ENCODE peak calls at places on chromosomes 5 and 9, in six cellular contexts. S, C, L, R, N and E are unnamed samples.

GRCh38 chr5:85017271-85017670 is 632.6 kb upstream of the EDIL3 start:
- DNase-seq in S (no peak), C (no peak), N (no peak), R (no peak), L (no peak), E (no peak)

GRCh38 chr9:36881316-36882116 is 152.6 kb downstream of the PAX5 start:
- DNase-seq in C (no peak), S (no peak), R (no peak), N (no peak), L (no peak), E (no peak)

GRCh38 chr5:67154518-67155206 is 41.9 kb downstream of the CD180 start:
- DNase-seq in S (peak), L (no peak), N (no peak), C (no peak), R (no peak), E (no peak)

GRCh38 chr5:56699588-56699987 is 115.8 kb upstream of the MAP3K1 start:
- DNase-seq in R (no peak), N (no peak), L (no peak), S (no peak), C (no peak), E (no peak)

GRCh38 chr9:124164800-124165199 is 92.9 kb upstream of the NEK6 start:
- DNase-seq in N (no peak), R (no peak), S (peak), C (no peak), L (peak), E (no peak)

GRCh38 chr5:108315829-108316228 is 66.1 kb downstream of the FBXL17 start:
- DNase-seq in R (no peak), L (no peak), C (no peak), N (no peak), S (no peak), E (no peak)

GRCh38 chr5:151005187-151005974 is 15.0 kb upstream of the GPX3 start:
- DNase-seq in L (peak), C (no peak), N (no peak), R (no peak), S (no peak), E (no peak)

GRCh38 chr9:8622871-8623270 is 823.3 kb upstream of the DMAC1 start:
- DNase-seq in S (no peak), R (no peak), C (peak), L (no peak), N (no peak), E (no peak)

GRCh38 chr5:1779782-1780620 is 19.6 kb downstream of the MRPL36 start:
- DNase-seq in C (no peak), L (no peak), R (no peak), S (no peak), N (no peak), E (no peak)

GRCh38 chr5:333945-334344 is 12.4 kb downstream of the AHRR start:
- DNase-seq in N (no peak), L (no peak), S (no peak), C (no peak), R (no peak), E (no peak)

GRCh38 chr9:38130724-38131123 is 61.7 kb upstream of the SHB start:
- DNase-seq in S (no peak), N (no peak), L (no peak), C (no peak), R (no peak), E (no peak)

GRCh38 chr5:1005362-1005851 is 3.2 kb upstream of the NKD2 start:
- DNase-seq in L (no peak), C (no peak), R (no peak), N (no peak), S (no peak), E (no peak)

GRCh38 chr9:18989097-18989496 is 43.9 kb downstream of the SAXO1 start:
- DNase-seq in L (no peak), R (no peak), C (no peak), S (no peak), N (no peak), E (no peak)
- TF ChIP-seq CTCF in L (no peak), R (no peak), C (no peak), S (no peak), N (no peak), E (no peak)

GRCh38 chr5:106307265-106307664 is 1363.5 kb downstream of the EFNA5 start:
- DNase-seq in C (no peak), L (no peak), R (no peak), N (no peak), S (no peak), E (no peak)
- TF ChIP-seq CTCF in C (no peak), L (no peak), R (no peak), N (no peak), S (no peak), E (no peak)

GRCh38 chr9:122159026-122159924 is at the start of the genes MORN5 and NDUFA8:
- DNase-seq in R (peak), L (peak), N (peak), S (peak), C (peak), E (peak)
- TF ChIP-seq CTCF in R (peak), L (peak), N (no peak), S (peak), C (no peak), E (no peak)

GRCh38 chr5:111834926-111835599 is 78.1 kb upstream of the NREP start:
- DNase-seq in S (no peak), L (peak), R (no peak), C (peak), N (no peak), E (no peak)
- TF ChIP-seq CTCF in S (no peak), L (no peak), R (peak), C (no peak), N (peak), E (no peak)

DNA sequence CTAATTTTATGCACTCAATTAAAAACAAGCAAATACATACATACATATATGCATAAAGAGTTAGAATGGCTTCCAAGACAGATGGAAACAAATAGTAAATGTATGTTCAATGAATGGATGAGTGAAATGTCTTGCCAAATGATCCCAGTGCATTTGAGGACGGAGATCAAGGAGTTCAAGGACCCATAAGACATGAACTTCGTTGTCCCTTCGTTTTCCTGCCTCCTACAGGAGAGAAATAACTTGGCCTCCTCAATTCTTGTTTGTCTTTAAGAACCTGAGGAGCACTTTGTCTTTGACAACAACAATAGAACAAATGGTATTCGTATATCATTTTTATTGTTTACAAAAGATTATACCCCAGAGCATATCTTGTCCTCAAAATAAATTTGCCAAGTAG is 2.4 kb upstream of the PAPPA start:
- DNase-seq in R (no peak), C (no peak), S (no peak), L (no peak), N (no peak), E (no peak)
- TF ChIP-seq CTCF in R (peak), C (no peak), S (no peak), L (no peak), N (no peak), E (no peak)

GRCh38 chr5:16934123-16934522 is 2.0 kb downstream of the MYO10 start:
- DNase-seq in R (peak), N (peak), L (peak), C (peak), S (peak), E (no peak)
- TF ChIP-seq CTCF in R (peak), N (peak), L (peak), C (peak), S (peak), E (peak)

DNA sequence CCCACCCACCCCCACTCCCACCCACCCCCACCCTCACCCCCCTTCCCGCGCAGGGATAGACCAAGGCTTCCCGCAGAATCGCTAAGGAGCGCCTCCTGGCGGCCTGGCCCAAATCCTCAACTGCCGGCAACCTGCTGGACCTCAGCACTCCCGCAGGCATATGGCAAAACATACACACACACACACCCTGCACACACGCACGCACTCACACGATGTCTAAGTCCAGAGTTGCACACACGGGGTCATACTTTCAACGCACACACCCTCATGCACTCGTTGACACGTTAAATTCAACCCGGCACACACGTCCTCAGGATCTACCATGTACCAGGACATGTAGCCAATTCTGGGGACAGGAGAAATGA is 1.7 kb downstream of the CPLX2 start:
- DNase-seq in S (no peak), L (no peak), C (no peak), N (peak), R (no peak), E (no peak)
- TF ChIP-seq CTCF in S (no peak), L (no peak), C (peak), N (peak), R (peak), E (no peak)